ENCODE peak calls at places on chromosomes 13 and 19, in six cellular contexts. P, N, K, Z, E and I are unnamed samples.

GRCh38 chr19:39246951-39247669 is 1.5 kb downstream of the IFNL4 start:
- DNase-seq in Z (peak; percentile 34), N (no peak), P (no peak), K (no peak), E (no peak), I (peak; percentile 58)

GRCh38 chr13:112651750-112652511 is 37.9 kb upstream of the ATP11A start:
- DNase-seq in N (no peak), E (no peak), K (no peak), Z (no peak), P (no peak), I (peak; percentile 62)

GRCh38 chr13:100387416-100387815 is 201.2 kb downstream of the GGACT start:
- DNase-seq in E (no peak), Z (no peak), K (no peak), P (no peak), N (no peak), I (no peak)

GRCh38 chr19:28292822-28293500 is 920.0 kb downstream of the UQCRFS1 start:
- DNase-seq in N (no peak), P (no peak), K (no peak), E (no peak), Z (no peak), I (no peak)

GRCh38 chr19:52492201-52492960 is 35.1 kb upstream of the ZNF808 start:
- DNase-seq in E (no peak), P (no peak), N (no peak), K (no peak), Z (no peak), I (no peak)

GRCh38 chr19:17339088-17339741 is 1.9 kb downstream of the GTPBP3 start:
- DNase-seq in Z (no peak), N (no peak), P (no peak), E (no peak), K (no peak), I (peak; percentile 37)

GRCh38 chr13:46553886-46554855 is 1.2 kb downstream of the LRCH1 start:
- DNase-seq in N (peak; percentile 59), Z (peak; percentile 65), E (peak; percentile 14), P (peak; percentile 83), K (peak; percentile 71), I (peak; percentile 75)

GRCh38 chr13:77310579-77311279 is 16.2 kb downstream of the MYCBP2 start:
- DNase-seq in E (no peak), N (no peak), P (no peak), K (no peak), Z (no peak), I (no peak)

GRCh38 chr19:51187395-51188226 is 37.3 kb upstream of the CD33 start:
- DNase-seq in Z (no peak), P (no peak), N (no peak), K (no peak), E (no peak), I (no peak)

GRCh38 chr13:95924389-95924994 is 128.7 kb downstream of the UGGT2 start:
- DNase-seq in P (no peak), K (no peak), Z (no peak), E (no peak), N (no peak), I (no peak)

GRCh38 chr19:41853768-41854167 is 6.3 kb upstream of the RPS19 start:
- DNase-seq in P (no peak), K (no peak), N (no peak), E (no peak), Z (no peak), I (no peak)

GRCh38 chr13:86591862-86592261 is 792.6 kb upstream of the SLITRK6 start:
- DNase-seq in Z (no peak), N (no peak), E (no peak), K (no peak), P (no peak), I (no peak)

GRCh38 chr13:101916108-101916757 is 463.8 kb downstream of the ITGBL1 start:
- DNase-seq in P (no peak), N (no peak), E (no peak), Z (peak; percentile 30), K (no peak), I (peak; percentile 13)

GRCh38 chr19:46955114-46955812 is 64.4 kb upstream of the NPAS1 start:
- DNase-seq in N (no peak), K (no peak), E (no peak), P (no peak), Z (no peak), I (peak; percentile 57)

GRCh38 chr13:44930280-44930679 is 59.0 kb downstream of the NUFIP1 start:
- DNase-seq in N (no peak), K (no peak), E (no peak), Z (no peak), P (peak; percentile 56), I (no peak)
- TF ChIP-seq POLR2A in N (no peak), K (no peak), E (no peak), Z (no peak), P (no peak), I (no peak)

GRCh38 chr19:45717131-45717982 is 13.3 kb downstream of the FBXO46 start:
- DNase-seq in Z (peak; percentile 99), N (peak; percentile 98), P (peak; percentile 99), E (peak; percentile 97), K (peak; percentile 99), I (peak; percentile 99)
- TF ChIP-seq POLR2A in Z (peak; percentile 60), N (peak; percentile 74), P (no peak), E (peak; percentile 66), K (peak; percentile 21), I (peak; percentile 87)

GRCh38 chr13:106530907-106531520 is 4.4 kb downstream of the EFNB2 start:
- DNase-seq in E (no peak), Z (no peak), N (no peak), P (no peak), K (no peak), I (no peak)

GRCh38 chr13:106532111-106532929 is 3.1 kb downstream of the EFNB2 start:
- DNase-seq in N (no peak), K (no peak), P (no peak), E (no peak), Z (no peak), I (no peak)

GRCh38 chr13:106534844-106535551 is 464 bp downstream of the EFNB2 start:
- DNase-seq in N (no peak), K (peak; percentile 35), P (peak; percentile 70), Z (peak; percentile 25), E (no peak), I (peak; percentile 35)

GRCh38 chr13:106533940-106534843 is 1.3 kb downstream of the EFNB2 start:
- DNase-seq in Z (peak; percentile 42), N (peak; percentile 44), E (no peak), P (no peak), K (peak; percentile 53), I (peak; percentile 16)

DNA sequence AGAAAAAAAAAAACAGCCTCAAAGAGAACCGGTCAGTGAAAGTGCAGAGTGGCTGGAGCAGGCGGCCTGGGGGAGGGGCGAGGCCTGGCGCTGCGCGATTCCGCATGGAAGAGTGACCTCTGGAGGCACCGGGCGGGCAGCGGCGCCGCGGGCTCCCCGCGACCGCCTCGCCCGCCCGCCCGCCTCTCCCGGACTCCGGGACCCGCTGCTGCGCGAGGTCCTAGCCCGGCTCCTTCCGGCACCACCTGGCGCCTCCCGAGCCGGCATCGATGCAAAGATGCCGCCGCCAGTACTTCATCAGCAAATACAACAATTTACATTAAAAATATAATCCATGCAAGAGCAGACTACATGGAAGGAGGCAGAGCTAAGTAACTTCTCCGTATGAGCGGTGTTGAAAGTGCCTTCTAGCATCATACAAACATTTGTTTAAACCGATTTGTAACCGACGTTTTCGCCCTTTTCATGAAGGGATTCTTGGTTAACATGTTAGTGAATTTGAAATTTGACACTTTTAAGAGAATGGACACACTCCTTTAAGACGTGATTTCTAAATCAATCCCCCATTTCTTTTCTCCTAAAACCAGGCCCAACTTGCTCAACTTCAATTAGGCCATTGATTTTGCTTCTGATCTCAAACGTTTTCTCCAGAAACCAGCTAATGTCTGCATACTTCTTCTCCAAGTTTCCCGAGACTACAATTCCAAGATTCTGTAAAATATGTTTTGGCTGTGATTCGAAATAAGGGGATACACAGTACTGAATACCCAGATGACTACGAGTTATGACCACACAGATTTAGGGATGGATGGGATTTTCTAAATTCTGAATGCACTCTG is 2.1 kb downstream of the EFNB2 start:
- DNase-seq in Z (peak; percentile 83), P (peak; percentile 87), N (peak; percentile 67), E (no peak), K (peak; percentile 86), I (peak; percentile 49)
- TF ChIP-seq POLR2A in Z (no peak), P (no peak), N (no peak), E (no peak), K (no peak), I (no peak)

GRCh38 chr19:55654833-55655647 is at the start of gene U2AF2:
- DNase-seq in K (peak; percentile 97), Z (peak; percentile 97), N (peak; percentile 94), P (peak; percentile 98), E (peak; percentile 65), I (peak; percentile 98)

GRCh38 chr19:55652311-55653078 is 2.3 kb upstream of the U2AF2 start:
- DNase-seq in N (no peak), P (no peak), E (no peak), K (no peak), Z (no peak), I (no peak)

GRCh38 chr19:55654323-55654832 is 457 bp upstream of the U2AF2 start:
- DNase-seq in N (peak; percentile 100), Z (peak; percentile 100), E (peak; percentile 96), K (peak; percentile 100), P (peak; percentile 100), I (peak; percentile 99)

GRCh38 chr19:55655648-55656040 is 809 bp downstream of the U2AF2 start:
- DNase-seq in E (no peak), K (no peak), Z (no peak), P (no peak), N (no peak), I (no peak)

GRCh38 chr19:55653651-55654322 is 1.0 kb upstream of the U2AF2 start:
- DNase-seq in Z (peak; percentile 99), E (peak; percentile 89), P (peak; percentile 99), N (peak; percentile 96), K (peak; percentile 98), I (peak; percentile 98)
- TF ChIP-seq POLR2A in Z (peak; percentile 85), E (peak; percentile 82), P (peak; percentile 52), N (peak; percentile 34), K (peak; percentile 54), I (peak; percentile 85)